ENCODE peak calls at places on chromosome 18, in seven cellular contexts. P is HepG2, U is A549, G is upper lobe of left lung, H is GM12878, S is HCT116, E is gastrocnemius medialis. Q is an unnamed sample.

GRCh38 chr18:53281406-53281805 is 941.4 kb downstream of the DCC start:
- ATAC-seq in U (no peak), P (no peak), E (no peak), H (no peak), S (no peak), G (no peak), Q (no peak)

GRCh38 chr18:61261870-61262269 is 71.4 kb upstream of the CDH20 start:
- ATAC-seq in E (no peak), U (no peak), G (no peak), P (no peak), H (no peak), S (no peak), Q (no peak)

GRCh38 chr18:37403100-37403781 is 162.4 kb downstream of the CELF4 start:
- ATAC-seq in S (peak), E (peak), P (no peak), H (no peak), U (no peak), G (peak), Q (peak)

GRCh38 chr18:38301621-38302020 is 736.0 kb upstream of the CELF4 start:
- ATAC-seq in U (no peak), G (no peak), H (no peak), P (no peak), S (no peak), E (no peak), Q (no peak)

GRCh38 chr18:48789259-48789812 is 161.4 kb downstream of the SMAD7 start:
- ATAC-seq in H (no peak), S (no peak), G (no peak), E (no peak), P (no peak), U (no peak), Q (no peak)

GRCh38 chr18:51171208-51171607 is 26.3 kb downstream of the MEX3C start:
- ATAC-seq in S (no peak), E (no peak), H (peak), G (no peak), U (no peak), P (no peak), Q (no peak)

GRCh38 chr18:49768051-49768391 is 45.3 kb downstream of the ACAA2 start:
- ATAC-seq in H (peak), S (peak), P (peak), G (no peak), U (peak), E (no peak), Q (no peak)

GRCh38 chr18:47917923-47918610 is 12.4 kb downstream of the SMAD2 start:
- ATAC-seq in U (no peak), G (no peak), H (peak), S (no peak), E (no peak), P (no peak), Q (no peak)

GRCh38 chr18:48569915-48570264 is 31.1 kb downstream of the CTIF start:
- ATAC-seq in S (no peak), G (no peak), P (peak), H (no peak), U (no peak), E (no peak), Q (no peak)

GRCh38 chr18:55457028-55457427 is 131.0 kb downstream of the TCF4 start:
- ATAC-seq in P (no peak), E (no peak), G (no peak), U (no peak), H (no peak), S (no peak), Q (no peak)
- H3K27ac ChIP-seq in P (no peak), E (peak), G (no peak), U (no peak), H (no peak), S (no peak), Q (no peak)

GRCh38 chr18:44764863-44765262 is 84.2 kb downstream of the SETBP1 start:
- ATAC-seq in U (no peak), E (peak), S (no peak), P (no peak), G (no peak), H (no peak), Q (no peak)

GRCh38 chr18:44763327-44763726 is 82.6 kb downstream of the SETBP1 start:
- ATAC-seq in G (no peak), S (no peak), U (no peak), P (no peak), H (no peak), E (no peak), Q (no peak)

GRCh38 chr18:44761812-44762211 is 81.1 kb downstream of the SETBP1 start:
- ATAC-seq in U (no peak), S (no peak), H (no peak), G (no peak), P (no peak), E (peak), Q (peak)

GRCh38 chr18:44758821-44759624 is 78.3 kb downstream of the SETBP1 start:
- ATAC-seq in H (peak), G (no peak), U (no peak), P (no peak), S (no peak), E (no peak), Q (no peak)

DNA sequence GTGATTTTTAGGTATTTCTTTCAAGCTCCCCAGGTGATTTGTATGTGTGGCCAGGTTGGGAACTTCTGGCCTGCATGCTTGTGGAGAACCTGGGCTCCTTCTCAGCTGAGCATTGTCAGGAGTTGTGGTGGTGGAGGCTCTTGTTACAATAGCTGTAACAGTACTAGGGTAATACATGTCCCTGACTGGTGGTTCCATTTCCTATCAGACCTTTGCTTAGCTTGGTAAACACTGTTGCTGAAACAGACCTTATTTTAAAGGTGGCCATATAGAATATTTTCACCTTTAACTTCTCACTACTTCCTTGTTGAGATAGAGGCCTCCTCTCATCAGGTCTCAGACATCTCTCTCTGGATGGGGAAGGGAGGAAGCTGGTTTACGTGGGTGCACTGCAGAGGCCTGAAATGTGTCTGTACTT is 79.2 kb downstream of the SETBP1 start:
- ATAC-seq in P (no peak), S (no peak), E (peak), U (no peak), G (no peak), H (peak), Q (no peak)
- TF ChIP-seq POLR2A in P (no peak), S (no peak), E (no peak), U (no peak), G (no peak), H (peak), Q (no peak)

GRCh38 chr18:12271376-12272235 is 17.4 kb downstream of the CIDEA start:
- ATAC-seq in G (peak), H (peak), S (peak), P (peak), E (peak), U (peak), Q (peak)
- TF ChIP-seq CTCF in G (peak), H (peak), S (peak), P (peak), E (peak), U (peak), Q (no peak)

DNA sequence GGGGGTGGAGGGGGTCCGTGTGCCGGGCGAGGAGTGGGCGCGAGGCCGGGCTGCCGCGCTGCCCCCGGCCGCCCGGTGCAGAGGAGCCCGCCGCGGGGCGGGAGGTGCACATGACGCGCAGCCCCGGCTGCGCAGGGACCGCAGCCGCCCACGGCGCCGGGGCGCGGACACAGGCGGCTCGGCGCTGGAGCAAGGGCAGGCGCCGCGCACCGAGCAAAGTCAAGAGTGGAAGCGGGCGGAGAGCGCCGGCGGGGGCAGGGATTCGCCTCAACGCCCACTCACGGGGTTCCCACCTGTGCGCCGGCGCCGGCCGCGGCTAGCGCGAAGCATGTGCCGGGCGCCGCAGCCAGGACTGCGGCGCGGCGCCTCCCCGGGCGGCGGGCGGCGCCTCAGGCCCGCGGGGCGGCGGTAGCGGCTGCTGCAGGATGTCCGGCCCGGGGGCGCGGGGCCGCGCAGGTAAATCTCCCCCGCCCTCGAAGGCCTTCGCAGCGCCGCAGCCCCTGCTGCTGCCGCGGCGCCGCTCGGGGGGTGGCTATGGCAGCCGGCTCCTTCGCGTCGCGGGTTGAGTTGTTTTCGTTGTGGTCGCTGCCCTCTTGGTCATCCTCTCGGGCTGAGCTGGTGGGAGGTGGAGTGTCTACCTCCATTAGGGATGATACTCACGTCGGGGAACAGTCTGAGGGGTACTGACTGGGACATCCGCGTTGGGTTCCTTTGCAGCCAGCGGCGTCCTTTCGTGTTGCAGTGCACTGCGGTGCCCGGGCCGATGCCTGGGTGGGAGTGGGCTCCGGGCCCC is 216.3 kb upstream of the DTNA start:
- ATAC-seq in P (peak), E (peak), H (peak), S (no peak), G (no peak), U (peak), Q (peak)
- H3K27ac ChIP-seq in P (peak), E (peak), H (no peak), S (no peak), G (no peak), U (no peak), Q (peak)

DNA sequence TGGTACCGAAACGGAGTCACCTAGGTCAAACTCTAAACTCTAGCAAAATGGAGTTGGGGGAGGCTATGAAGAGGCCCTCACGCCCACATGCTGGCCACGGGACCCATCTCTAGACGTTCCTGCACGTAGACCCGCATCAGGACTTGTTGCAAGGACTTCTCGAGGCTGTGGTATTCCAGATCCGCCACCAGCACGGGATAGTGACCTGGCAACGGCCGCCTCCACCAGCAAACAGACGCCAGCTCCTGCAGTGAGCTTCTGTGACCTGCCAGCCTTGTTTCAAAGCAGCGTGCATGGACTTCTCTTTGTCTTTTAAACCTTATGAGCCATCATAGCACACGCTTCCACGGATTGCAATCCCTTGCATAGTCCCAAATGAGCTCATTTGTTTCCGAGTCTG is 40.3 kb upstream of the RALBP1 start:
- ATAC-seq in E (no peak), S (no peak), G (no peak), U (no peak), H (no peak), P (peak), Q (no peak)
- TF ChIP-seq POLR2A in E (no peak), S (no peak), G (no peak), U (no peak), H (no peak), P (no peak), Q (no peak)

DNA sequence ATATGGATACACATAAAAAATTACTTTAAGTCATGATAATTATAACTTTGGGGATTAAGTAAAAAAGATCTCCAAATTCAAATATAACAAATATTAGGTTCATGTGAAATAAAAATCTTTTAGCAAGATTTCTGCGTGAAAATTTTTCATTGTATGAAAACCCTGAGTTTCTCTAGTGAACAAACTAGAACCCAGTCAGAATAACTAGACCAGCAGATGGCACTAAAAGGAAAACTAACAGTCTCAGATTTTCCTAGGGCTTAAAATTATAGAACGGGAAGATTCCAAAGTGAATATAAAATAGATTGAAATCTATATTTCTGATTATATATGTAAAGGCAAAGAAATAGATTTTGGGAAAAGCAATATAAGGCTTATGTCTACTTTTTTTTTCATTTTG is 43.3 kb downstream of the TMEM200C start:
- ATAC-seq in H (no peak), G (no peak), E (no peak), P (no peak), U (no peak), S (no peak), Q (no peak)
- TF ChIP-seq CTCF in H (no peak), G (no peak), E (no peak), P (no peak), U (peak), S (no peak), Q (no peak)

DNA sequence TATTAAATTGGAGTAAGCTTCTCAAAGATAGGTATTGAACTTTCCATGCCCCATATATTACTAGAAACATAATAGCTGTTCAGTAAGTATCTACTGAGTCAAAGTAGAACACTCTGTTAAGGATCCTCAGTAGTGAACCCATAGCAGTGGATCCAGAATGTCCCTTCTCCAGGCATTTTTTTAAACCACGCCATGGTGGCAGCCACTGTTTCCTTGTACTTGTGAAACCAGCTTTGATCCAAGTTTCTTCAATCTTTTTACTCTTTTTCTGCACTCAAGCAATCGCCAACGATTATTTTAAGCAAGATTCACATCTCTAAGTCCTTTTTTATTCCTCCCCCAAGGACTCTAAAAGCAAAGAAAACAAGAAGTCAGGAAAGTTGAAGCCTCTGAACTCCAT is 291.2 kb upstream of the SLC14A2 start:
- ATAC-seq in U (no peak), E (no peak), G (no peak), H (no peak), S (no peak), P (no peak), Q (no peak)
- H3K27ac ChIP-seq in U (no peak), E (peak), G (peak), H (no peak), S (no peak), P (no peak), Q (no peak)